ENCODE peak calls at places on chromosome 1, in seven cellular contexts. I, H, K, L, J, E and V are unnamed samples.

GRCh38 chr1:92444351-92444750 is 42.4 kb downstream of the GFI1 start:
- DNase-seq in I (no peak), H (no peak), K (no peak), L (no peak), J (no peak), E (no peak), V (no peak)

GRCh38 chr1:230519246-230519645 is 93.1 kb upstream of the PGBD5 start:
- DNase-seq in I (no peak), H (no peak), K (no peak), L (no peak), J (no peak), E (no peak), V (no peak)

GRCh38 chr1:116019653-116020253 is 43.4 kb downstream of the SLC22A15 start:
- DNase-seq in I (no peak), H (no peak), K (no peak), L (no peak), J (no peak), E (no peak), V (no peak)

GRCh38 chr1:218156602-218157001 is 128.5 kb upstream of the RRP15 start:
- DNase-seq in I (no peak), H (no peak), K (no peak), L (no peak), J (no peak), E (peak; percentile 74), V (no peak)

GRCh38 chr1:110155878-110156522 is 5.7 kb downstream of the SLC6A17 start:
- DNase-seq in I (peak; percentile 34), H (peak; percentile 45), K (peak; percentile 39), L (peak; percentile 65), J (peak; percentile 59), E (peak; percentile 85), V (peak; percentile 68)

GRCh38 chr1:20124451-20125057 is 5.2 kb upstream of the PLA2G2D start:
- DNase-seq in I (peak; percentile 56), H (no peak), K (peak; percentile 42), L (no peak), J (peak; percentile 68), E (no peak), V (peak; percentile 61)

GRCh38 chr1:178614286-178614685 is 101.4 kb downstream of the TEX35 start:
- DNase-seq in I (no peak), H (no peak), K (no peak), L (no peak), J (no peak), E (no peak), V (no peak)

GRCh38 chr1:230507671-230508407 is 81.7 kb upstream of the PGBD5 start:
- DNase-seq in I (no peak), H (no peak), K (no peak), L (peak; percentile 59), J (no peak), E (no peak), V (no peak)

GRCh38 chr1:238913210-238913609 is 473.2 kb upstream of the CHRM3 start:
- DNase-seq in I (no peak), H (no peak), K (no peak), L (no peak), J (no peak), E (no peak), V (no peak)

GRCh38 chr1:150627821-150628410 is 1.5 kb downstream of the ENSA start:
- DNase-seq in I (no peak), H (no peak), K (no peak), L (no peak), J (no peak), E (no peak), V (no peak)

GRCh38 chr1:150628766-150629114 is 672 bp downstream of the ENSA start:
- DNase-seq in I (no peak), H (no peak), K (no peak), L (no peak), J (no peak), E (no peak), V (no peak)

GRCh38 chr1:150622219-150622975 is 7.0 kb downstream of the ENSA start:
- DNase-seq in I (peak; percentile 62), H (peak; percentile 35), K (no peak), L (no peak), J (no peak), E (peak; percentile 21), V (no peak)

GRCh38 chr1:150629115-150629928 is at the start of gene ENSA:
- DNase-seq in I (peak; percentile 98), H (peak; percentile 96), K (peak; percentile 99), L (peak; percentile 97), J (peak; percentile 99), E (peak; percentile 99), V (peak; percentile 99)

DNA sequence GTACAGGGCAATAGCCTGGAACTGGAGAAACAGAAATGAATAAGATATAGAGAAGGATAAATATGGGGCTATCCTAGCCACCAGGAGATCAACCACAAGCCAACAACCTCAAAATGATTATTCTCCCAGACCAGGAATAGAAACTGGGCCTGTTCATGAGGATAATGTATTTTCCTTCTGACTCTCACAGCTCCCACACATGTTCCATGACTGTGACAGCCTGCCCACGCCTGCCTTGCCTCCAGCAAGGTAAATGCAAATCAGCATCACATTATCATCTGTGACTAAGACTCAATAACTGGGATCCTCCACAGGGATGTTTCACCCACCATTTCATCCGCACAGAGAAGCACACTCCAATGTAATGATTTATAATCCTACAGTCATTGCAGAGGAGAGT is 3.3 kb downstream of the ENSA start:
- DNase-seq in I (no peak), H (no peak), K (no peak), L (no peak), J (no peak), E (no peak), V (no peak)
- H3K36me3 ChIP-seq in I (no peaks in the 10 kb centered on the region), H (no peaks in the 10 kb centered on the region), K (no peaks in the 10 kb centered on the region), L (peaks cover 60% of the 10 kb centered on the region), J (peaks cover 2% of the 10 kb centered on the region), E (peaks cover 11% of the 10 kb centered on the region), V (peaks cover 25% of the 10 kb centered on the region)

DNA sequence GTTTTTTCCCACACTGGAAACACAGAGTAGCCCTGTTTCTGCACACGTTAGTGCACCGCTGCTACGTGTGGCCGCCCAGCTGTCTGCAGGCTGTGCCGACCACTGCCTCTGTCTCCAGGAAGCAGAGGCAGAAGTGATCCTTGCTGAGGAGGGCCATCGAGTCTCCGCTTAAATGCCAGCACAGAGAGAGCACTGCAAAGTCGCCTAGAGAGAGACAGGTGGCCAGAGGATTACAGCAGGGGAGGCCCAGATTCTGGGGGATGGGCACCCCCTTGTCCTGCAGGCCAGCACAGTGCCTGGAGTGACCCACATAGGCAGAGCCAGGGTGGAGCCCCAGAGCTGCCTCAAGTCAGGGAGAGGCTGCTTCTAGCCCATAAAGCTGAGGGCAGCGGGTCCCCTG is 6.1 kb downstream of the TPRG1L start:
- DNase-seq in I (no peak), H (no peak), K (no peak), L (no peak), J (no peak), E (no peak), V (no peak)
- H3K36me3 ChIP-seq in I (no peaks in the 10 kb centered on the region), H (no peaks in the 10 kb centered on the region), K (peaks cover 7% of the 10 kb centered on the region), L (peaks cover 95% of the 10 kb centered on the region), J (no peaks in the 10 kb centered on the region), E (no peaks in the 10 kb centered on the region), V (peaks cover 29% of the 10 kb centered on the region)

GRCh38 chr1:228323401-228323800 is 83.2 kb downstream of the TRIM11 start:
- DNase-seq in I (peak; percentile 12), H (no peak), K (no peak), L (peak; percentile 19), J (no peak), E (no peak), V (no peak)
- H3K36me3 ChIP-seq in I (no peaks in the 10 kb centered on the region), H (no peaks in the 10 kb centered on the region), K (peaks cover 15% of the 10 kb centered on the region), L (peaks cover 70% of the 10 kb centered on the region), J (no peaks in the 10 kb centered on the region), E (no peaks in the 10 kb centered on the region), V (no peaks in the 10 kb centered on the region)

GRCh38 chr1:235124111-235124510 is 4.5 kb downstream of the TOMM20 start:
- DNase-seq in I (no peak), H (no peak), K (no peak), L (no peak), J (no peak), E (no peak), V (no peak)
- H3K36me3 ChIP-seq in I (no peaks in the 10 kb centered on the region), H (no peaks in the 10 kb centered on the region), K (peaks cover 5% of the 10 kb centered on the region), L (peaks cover 32% of the 10 kb centered on the region), J (no peaks in the 10 kb centered on the region), E (peaks cover 15% of the 10 kb centered on the region), V (peaks cover 60% of the 10 kb centered on the region)

GRCh38 chr1:168151935-168152334 is 15.2 kb upstream of the GPR161 start:
- DNase-seq in I (no peak), H (no peak), K (no peak), L (no peak), J (no peak), E (no peak), V (no peak)
- H3K36me3 ChIP-seq in I (no peaks in the 10 kb centered on the region), H (no peaks in the 10 kb centered on the region), K (no peaks in the 10 kb centered on the region), L (no peaks in the 10 kb centered on the region), J (no peaks in the 10 kb centered on the region), E (no peaks in the 10 kb centered on the region), V (no peaks in the 10 kb centered on the region)

GRCh38 chr1:157798211-157798610 is 21.3 kb upstream of the FCRL2 start:
- DNase-seq in I (no peak), H (no peak), K (no peak), L (no peak), J (no peak), E (no peak), V (no peak)
- H3K36me3 ChIP-seq in I (no peaks in the 10 kb centered on the region), H (no peaks in the 10 kb centered on the region), K (no peaks in the 10 kb centered on the region), L (no peaks in the 10 kb centered on the region), J (no peaks in the 10 kb centered on the region), E (no peaks in the 10 kb centered on the region), V (no peaks in the 10 kb centered on the region)

GRCh38 chr1:9179450-9179849 is 50.5 kb upstream of the GPR157 start:
- DNase-seq in I (no peak), H (no peak), K (no peak), L (no peak), J (no peak), E (no peak), V (no peak)
- H3K36me3 ChIP-seq in I (no peaks in the 10 kb centered on the region), H (no peaks in the 10 kb centered on the region), K (no peaks in the 10 kb centered on the region), L (peaks cover 10% of the 10 kb centered on the region), J (no peaks in the 10 kb centered on the region), E (no peaks in the 10 kb centered on the region), V (no peaks in the 10 kb centered on the region)

GRCh38 chr1:8589571-8589970 is 227.9 kb downstream of the RERE start:
- DNase-seq in I (no peak), H (no peak), K (no peak), L (no peak), J (no peak), E (peak; percentile 54), V (peak; percentile 68)
- H3K36me3 ChIP-seq in I (no peaks in the 10 kb centered on the region), H (no peaks in the 10 kb centered on the region), K (no peaks in the 10 kb centered on the region), L (no peaks in the 10 kb centered on the region), J (no peaks in the 10 kb centered on the region), E (no peaks in the 10 kb centered on the region), V (no peaks in the 10 kb centered on the region)

DNA sequence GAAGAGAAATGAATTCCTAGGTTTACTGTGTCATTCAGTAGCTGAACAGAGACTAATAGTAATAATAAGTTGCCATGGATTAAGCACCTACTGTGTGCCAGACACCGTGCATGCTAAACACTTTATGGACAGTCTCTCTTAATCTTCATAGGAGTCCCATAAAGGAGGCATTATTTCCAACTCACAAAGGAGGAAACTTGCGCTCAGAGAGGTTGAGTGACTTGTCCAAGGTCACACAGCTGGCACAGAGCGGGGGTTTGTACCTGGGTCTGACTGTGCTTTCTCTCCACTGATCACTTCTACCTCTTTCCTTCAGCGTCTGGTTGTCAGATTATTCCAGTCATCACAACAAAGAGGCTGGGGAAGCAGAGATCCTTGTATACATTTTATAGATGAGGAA is 91.3 kb downstream of the KIRREL1 start:
- DNase-seq in I (no peak), H (no peak), K (no peak), L (no peak), J (no peak), E (no peak), V (no peak)
- H3K36me3 ChIP-seq in I (no peaks in the 10 kb centered on the region), H (no peaks in the 10 kb centered on the region), K (no peaks in the 10 kb centered on the region), L (peaks cover 90% of the 10 kb centered on the region), J (no peaks in the 10 kb centered on the region), E (peaks cover 10% of the 10 kb centered on the region), V (peaks cover 25% of the 10 kb centered on the region)